ENCODE peak calls at places on chromosome 12, in seven cellular contexts. One of them, this sample, is unnamed.

GRCh38 chr12:64042901-64043300 is 179.2 kb downstream of the KICS2 start:
- DNase-seq in K562: no peak
- DNase-seq in HepG2: no peak
- DNase-seq in A549: no peak
- DNase-seq in SK-N-SH: no peak
- DNase-seq in GM12878: no peak
- DNase-seq in H1: no peak
- DNase-seq in this sample: peak

GRCh38 chr12:6923003-6923732 is 4.6 kb upstream of the ATN1 start:
- DNase-seq in A549: no peak
- DNase-seq in K562: no peak
- DNase-seq in HepG2: no peak
- DNase-seq in GM12878: no peak
- DNase-seq in H1: no peak
- DNase-seq in SK-N-SH: no peak
- DNase-seq in this sample: no peak

GRCh38 chr12:44347145-44347544 is 511.3 kb downstream of the TMEM117 start:
- DNase-seq in HepG2: no peak
- DNase-seq in SK-N-SH: no peak
- DNase-seq in A549: no peak
- DNase-seq in K562: no peak
- DNase-seq in GM12878: no peak
- DNase-seq in H1: no peak
- DNase-seq in this sample: no peak

GRCh38 chr12:108046633-108047032 is 82.5 kb upstream of the WSCD2 start:
- DNase-seq in GM12878: no peak
- DNase-seq in H1: no peak
- DNase-seq in SK-N-SH: no peak
- DNase-seq in HepG2: no peak
- DNase-seq in K562: no peak
- DNase-seq in A549: no peak
- DNase-seq in this sample: no peak

GRCh38 chr12:71321531-71321930 is 118.1 kb upstream of the LGR5 start:
- DNase-seq in SK-N-SH: no peak
- DNase-seq in K562: no peak
- DNase-seq in H1: no peak
- DNase-seq in GM12878: no peak
- DNase-seq in A549: no peak
- DNase-seq in HepG2: no peak
- DNase-seq in this sample: no peak

GRCh38 chr12:47272412-47273190 is 192.8 kb upstream of the AMIGO2 start:
- DNase-seq in A549: peak
- DNase-seq in SK-N-SH: no peak
- DNase-seq in K562: peak
- DNase-seq in HepG2: no peak
- DNase-seq in GM12878: no peak
- DNase-seq in H1: no peak
- DNase-seq in this sample: no peak

GRCh38 chr12:15701212-15701611 is 88.0 kb downstream of the EPS8 start:
- DNase-seq in H1: no peak
- DNase-seq in GM12878: no peak
- DNase-seq in SK-N-SH: no peak
- DNase-seq in HepG2: no peak
- DNase-seq in A549: no peak
- DNase-seq in K562: no peak
- DNase-seq in this sample: peak

GRCh38 chr12:28742791-28743190 is 406.3 kb upstream of the FAR2 start:
- DNase-seq in H1: no peak
- DNase-seq in K562: no peak
- DNase-seq in SK-N-SH: no peak
- DNase-seq in HepG2: no peak
- DNase-seq in A549: no peak
- DNase-seq in GM12878: no peak
- DNase-seq in this sample: peak

GRCh38 chr12:114687802-114688201 is 3.8 kb upstream of the TBX3 start:
- DNase-seq in A549: no peak
- DNase-seq in SK-N-SH: no peak
- DNase-seq in HepG2: no peak
- DNase-seq in H1: no peak
- DNase-seq in GM12878: no peak
- DNase-seq in K562: no peak
- DNase-seq in this sample: no peak

GRCh38 chr12:88390811-88391210 is 189.5 kb downstream of the KITLG start:
- DNase-seq in HepG2: no peak
- DNase-seq in A549: no peak
- DNase-seq in GM12878: no peak
- DNase-seq in K562: no peak
- DNase-seq in SK-N-SH: no peak
- DNase-seq in H1: no peak
- DNase-seq in this sample: no peak

GRCh38 chr12:7961395-7962188 is 25.6 kb upstream of the SLC2A3 start:
- DNase-seq in H1: no peak
- DNase-seq in HepG2: no peak
- DNase-seq in K562: no peak
- DNase-seq in GM12878: no peak
- DNase-seq in SK-N-SH: no peak
- DNase-seq in A549: no peak
- DNase-seq in this sample: peak

GRCh38 chr12:89417246-89417977 is 65.1 kb upstream of the DUSP6 start:
- DNase-seq in SK-N-SH: no peak
- DNase-seq in A549: peak
- DNase-seq in GM12878: no peak
- DNase-seq in K562: no peak
- DNase-seq in H1: no peak
- DNase-seq in HepG2: no peak
- DNase-seq in this sample: peak

GRCh38 chr12:7156259-7157197 is 26.4 kb downstream of the CLSTN3 start:
- DNase-seq in K562: no peak
- DNase-seq in SK-N-SH: no peak
- DNase-seq in HepG2: no peak
- DNase-seq in GM12878: no peak
- DNase-seq in H1: no peak
- DNase-seq in A549: no peak
- DNase-seq in this sample: no peak

GRCh38 chr12:79127268-79127895 is 262.8 kb downstream of the SYT1 start:
- DNase-seq in A549: peak
- DNase-seq in SK-N-SH: no peak
- DNase-seq in K562: no peak
- DNase-seq in H1: no peak
- DNase-seq in HepG2: no peak
- DNase-seq in GM12878: no peak
- DNase-seq in this sample: peak

GRCh38 chr12:117836476-117836875 is 132.3 kb downstream of the KSR2 start:
- DNase-seq in K562: no peak
- DNase-seq in H1: no peak
- DNase-seq in GM12878: no peak
- DNase-seq in A549: no peak
- DNase-seq in HepG2: no peak
- DNase-seq in SK-N-SH: no peak
- DNase-seq in this sample: no peak

GRCh38 chr12:109795023-109795422 is 38.2 kb downstream of the TRPV4 start:
- DNase-seq in H1: no peak
- DNase-seq in K562: no peak
- DNase-seq in A549: no peak
- DNase-seq in SK-N-SH: no peak
- DNase-seq in HepG2: no peak
- DNase-seq in GM12878: no peak
- DNase-seq in this sample: peak

GRCh38 chr12:79512068-79512467 is 178.7 kb downstream of the PAWR start:
- DNase-seq in A549: peak
- DNase-seq in SK-N-SH: no peak
- DNase-seq in GM12878: no peak
- DNase-seq in K562: no peak
- DNase-seq in HepG2: no peak
- DNase-seq in H1: peak
- DNase-seq in this sample: no peak

GRCh38 chr12:117501066-117501465 is 139.6 kb upstream of the NOS1 start:
- DNase-seq in H1: no peak
- DNase-seq in K562: no peak
- DNase-seq in SK-N-SH: no peak
- DNase-seq in HepG2: no peak
- DNase-seq in A549: no peak
- DNase-seq in GM12878: no peak
- DNase-seq in this sample: no peak

GRCh38 chr12:47946413-47947107 is 16.8 kb upstream of the TMEM106C start:
- DNase-seq in K562: no peak
- DNase-seq in SK-N-SH: peak
- DNase-seq in GM12878: no peak
- DNase-seq in A549: no peak
- DNase-seq in HepG2: no peak
- DNase-seq in H1: no peak
- DNase-seq in this sample: peak

GRCh38 chr12:45192041-45192695 is 23.7 kb upstream of the ANO6 start:
- DNase-seq in HepG2: peak
- DNase-seq in SK-N-SH: no peak
- DNase-seq in H1: no peak
- DNase-seq in K562: peak
- DNase-seq in GM12878: no peak
- DNase-seq in A549: peak
- DNase-seq in this sample: peak

GRCh38 chr12:102808412-102808811 is 108.6 kb downstream of the PAH start:
- DNase-seq in A549: no peak
- DNase-seq in HepG2: no peak
- DNase-seq in SK-N-SH: no peak
- DNase-seq in GM12878: no peak
- DNase-seq in H1: no peak
- DNase-seq in K562: no peak
- DNase-seq in this sample: no peak

GRCh38 chr12:102806110-102806509 is 110.9 kb downstream of the PAH start:
- DNase-seq in K562: no peak
- DNase-seq in GM12878: no peak
- DNase-seq in A549: no peak
- DNase-seq in HepG2: no peak
- DNase-seq in SK-N-SH: no peak
- DNase-seq in H1: no peak
- DNase-seq in this sample: no peak

GRCh38 chr12:102806592-102806991 is 110.5 kb downstream of the PAH start:
- DNase-seq in K562: no peak
- DNase-seq in GM12878: no peak
- DNase-seq in SK-N-SH: no peak
- DNase-seq in H1: no peak
- DNase-seq in A549: no peak
- DNase-seq in HepG2: no peak
- DNase-seq in this sample: no peak

GRCh38 chr12:102814691-102815367 is 102.2 kb downstream of the PAH start:
- DNase-seq in SK-N-SH: no peak
- DNase-seq in K562: no peak
- DNase-seq in A549: no peak
- DNase-seq in H1: no peak
- DNase-seq in HepG2: no peak
- DNase-seq in GM12878: no peak
- DNase-seq in this sample: no peak

GRCh38 chr12:102811125-102811737 is 105.8 kb downstream of the PAH start:
- DNase-seq in A549: peak
- DNase-seq in H1: no peak
- DNase-seq in K562: peak
- DNase-seq in HepG2: peak
- DNase-seq in SK-N-SH: peak
- DNase-seq in GM12878: no peak
- DNase-seq in this sample: no peak
- TF ChIP-seq RFX5 in A549: no peak
- TF ChIP-seq RFX5 in H1: no peak
- TF ChIP-seq RFX5 in K562: no peak
- TF ChIP-seq RFX5 in HepG2: no peak
- TF ChIP-seq RFX5 in SK-N-SH: no peak
- TF ChIP-seq RFX5 in GM12878: no peak
- TF ChIP-seq RFX5 in this sample: no peak

DNA sequence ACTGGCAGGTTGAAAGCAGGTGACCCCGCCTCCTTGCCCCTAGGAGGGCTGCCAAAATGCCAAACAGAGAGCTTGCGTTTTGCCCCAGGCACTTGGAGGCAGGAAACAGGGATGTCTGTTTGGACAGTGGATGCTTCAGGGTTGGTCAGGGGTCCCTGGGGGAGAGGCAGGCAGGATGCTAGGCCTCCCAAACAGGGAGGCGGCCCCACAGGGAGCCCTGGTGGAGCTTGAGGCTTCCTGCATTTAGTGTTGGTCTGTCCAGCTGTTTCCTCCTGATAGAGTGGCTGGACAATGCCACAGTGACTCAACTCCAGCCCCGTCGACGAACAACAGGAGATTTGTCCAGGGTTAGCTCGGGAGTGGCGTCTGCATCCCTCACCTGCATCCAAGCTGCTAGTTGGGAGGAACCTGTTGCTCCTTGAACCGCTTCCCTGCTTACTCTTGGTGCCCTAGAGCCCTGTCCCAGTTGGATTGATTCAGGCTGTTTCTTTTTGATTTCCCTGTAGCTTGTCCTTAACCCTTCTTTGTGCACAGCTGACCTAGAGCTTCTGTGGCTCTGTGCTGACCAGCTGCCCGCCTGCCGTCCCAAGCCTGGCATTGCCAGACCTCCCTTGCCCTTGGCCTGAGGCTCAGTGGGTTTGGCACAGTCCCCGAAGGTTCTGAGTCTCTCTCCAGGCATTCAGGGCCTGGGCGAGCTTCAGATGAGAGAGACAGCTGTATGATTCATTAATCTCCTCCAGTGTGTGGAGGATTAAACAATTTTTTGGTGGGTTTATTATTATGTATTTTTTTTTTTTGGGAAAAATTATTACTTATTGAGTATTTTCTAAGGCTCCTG is 45.9 kb downstream of the TSPAN9 start:
- DNase-seq in HepG2: no peak
- DNase-seq in GM12878: no peak
- DNase-seq in A549: no peak
- DNase-seq in K562: no peak
- DNase-seq in SK-N-SH: peak
- DNase-seq in H1: no peak
- DNase-seq in this sample: peak
- TF ChIP-seq RFX5 in HepG2: no peak
- TF ChIP-seq RFX5 in GM12878: no peak
- TF ChIP-seq RFX5 in A549: no peak
- TF ChIP-seq RFX5 in K562: no peak
- TF ChIP-seq RFX5 in SK-N-SH: no peak
- TF ChIP-seq RFX5 in H1: no peak
- TF ChIP-seq RFX5 in this sample: no peak

DNA sequence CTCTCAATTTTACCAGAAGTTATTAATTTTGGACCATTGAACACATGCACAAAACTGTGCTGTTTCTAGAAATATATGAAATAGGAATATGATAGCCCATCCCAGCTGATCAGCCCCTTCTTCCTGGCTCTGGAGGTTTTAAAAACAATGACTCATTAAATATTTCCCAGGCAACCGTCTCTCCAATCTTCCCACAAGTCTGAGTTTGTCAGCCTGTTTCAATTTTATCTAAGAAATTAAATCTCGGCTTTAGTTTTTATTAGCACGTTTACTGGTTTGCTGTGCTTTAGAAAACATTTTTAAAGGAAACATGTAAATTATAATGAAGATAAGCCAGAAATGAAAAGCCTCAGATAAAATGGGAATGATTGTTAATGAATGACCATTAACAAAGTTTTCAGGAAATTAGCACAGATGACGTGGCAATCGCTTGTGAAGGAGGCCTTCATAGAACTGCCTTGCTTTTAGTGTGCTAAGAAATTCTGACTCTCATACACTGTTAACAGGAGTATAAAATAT is 89.3 kb upstream of the RAP1B start:
- DNase-seq in A549: peak
- DNase-seq in HepG2: no peak
- DNase-seq in GM12878: no peak
- DNase-seq in SK-N-SH: peak
- DNase-seq in K562: no peak
- DNase-seq in H1: no peak
- DNase-seq in this sample: peak
- TF ChIP-seq RFX5 in A549: no peak
- TF ChIP-seq RFX5 in HepG2: no peak
- TF ChIP-seq RFX5 in GM12878: no peak
- TF ChIP-seq RFX5 in SK-N-SH: no peak
- TF ChIP-seq RFX5 in K562: no peak
- TF ChIP-seq RFX5 in H1: no peak
- TF ChIP-seq RFX5 in this sample: no peak

GRCh38 chr12:52172956-52173355 is 18.9 kb downstream of the KRT80 start:
- DNase-seq in A549: no peak
- DNase-seq in GM12878: no peak
- DNase-seq in H1: no peak
- DNase-seq in K562: no peak
- DNase-seq in HepG2: no peak
- DNase-seq in SK-N-SH: no peak
- DNase-seq in this sample: no peak
- TF ChIP-seq RFX5 in A549: no peak
- TF ChIP-seq RFX5 in GM12878: no peak
- TF ChIP-seq RFX5 in H1: no peak
- TF ChIP-seq RFX5 in K562: no peak
- TF ChIP-seq RFX5 in HepG2: no peak
- TF ChIP-seq RFX5 in SK-N-SH: no peak
- TF ChIP-seq RFX5 in this sample: no peak